ENCODE peak calls at places on chromosomes 3 and 15, in eight cellular contexts. F is fibroblast of lung, Y is gastrocnemius medialis, G is PC-3, Q is prostate gland, D is psoas muscle, K is breast epithelium, T is IMR-90. V is an unnamed sample.

GRCh38 chr15:36271048-36271447 is 308.4 kb upstream of the CDIN1 start:
- DNase-seq in T (no peak), K (no peak), F (no peak), G (no peak), Y (no peak), D (no peak), Q (no peak), V (no peak)

GRCh38 chr15:65069179-65069578 is 1.4 kb upstream of the RASL12 start:
- DNase-seq in T (peak), G (no peak), D (peak), Y (no peak), F (peak), Q (no peak), K (no peak), V (no peak)

GRCh38 chr3:35592589-35593295 is 46.6 kb upstream of the ARPP21 start:
- DNase-seq in T (no peak), G (no peak), Y (no peak), K (no peak), Q (no peak), F (no peak), D (no peak), V (no peak)

GRCh38 chr15:31389576-31389975 is 62.9 kb downstream of the KLF13 start:
- DNase-seq in Q (no peak), K (peak), F (no peak), G (no peak), T (no peak), D (no peak), Y (no peak), V (no peak)

GRCh38 chr3:102114264-102114979 is 265.1 kb downstream of the NFKBIZ start:
- DNase-seq in T (no peak), D (no peak), Y (no peak), Q (no peak), K (no peak), G (no peak), F (no peak), V (no peak)

GRCh38 chr3:170078620-170079281 is 41.0 kb downstream of the GPR160 start:
- DNase-seq in G (peak), T (no peak), Q (no peak), Y (no peak), D (no peak), F (no peak), K (no peak), V (no peak)

GRCh38 chr3:152352559-152352958 is 83.8 kb downstream of the MBNL1 start:
- DNase-seq in K (no peak), Q (no peak), D (no peak), T (no peak), F (no peak), Y (no peak), G (no peak), V (no peak)

GRCh38 chr3:55615694-55616310 is 128.7 kb upstream of the WNT5A start:
- DNase-seq in G (no peak), F (no peak), T (no peak), Y (no peak), D (no peak), K (peak), Q (no peak), V (no peak)

GRCh38 chr3:55160241-55160877 is 232.5 kb upstream of the LRTM1 start:
- DNase-seq in K (no peak), T (peak), D (peak), Q (no peak), G (peak), F (peak), Y (no peak), V (peak)

GRCh38 chr3:106169351-106169750 is 300.5 kb upstream of the CBLB start:
- DNase-seq in T (no peak), F (no peak), Q (no peak), D (no peak), K (no peak), G (peak), Y (no peak), V (no peak)

GRCh38 chr3:37255990-37256308 is 81.6 kb upstream of the LRRFIP2 start:
- DNase-seq in G (no peak), K (no peak), Q (no peak), T (no peak), Y (no peak), F (no peak), D (no peak), V (no peak)

GRCh38 chr15:67110958-67111864 is 45.8 kb downstream of the SMAD3 start:
- DNase-seq in T (peak), F (no peak), D (no peak), K (no peak), Q (no peak), G (no peak), Y (no peak), V (no peak)

GRCh38 chr15:59284768-59285368 is 78.2 kb downstream of the LDHAL6B start:
- DNase-seq in T (no peak), D (no peak), K (no peak), Y (no peak), G (peak), F (no peak), Q (no peak), V (no peak)

GRCh38 chr3:194031867-194032635 is 103.9 kb upstream of the HES1 start:
- DNase-seq in T (no peak), F (no peak), K (no peak), D (no peak), Y (no peak), Q (no peak), G (no peak), V (no peak)

GRCh38 chr15:99956022-99956775 is 223.0 kb upstream of the LYSMD4 start:
- DNase-seq in T (no peak), D (no peak), Y (no peak), F (no peak), Q (peak), K (peak), G (no peak), V (no peak)

GRCh38 chr3:177154733-177155132 is 42.5 kb downstream of the TBL1XR1 start:
- DNase-seq in Y (no peak), F (no peak), D (no peak), G (no peak), Q (no peak), T (no peak), K (no peak), V (no peak)

GRCh38 chr3:24254649-24255048 is 240.0 kb downstream of the THRB start:
- DNase-seq in D (no peak), Q (no peak), Y (no peak), F (peak), G (peak), K (no peak), T (peak), V (no peak)

GRCh38 chr3:141385386-141386079 is 17.2 kb downstream of the ZBTB38 start:
- DNase-seq in K (no peak), Q (no peak), F (peak), D (no peak), T (peak), Y (no peak), G (no peak), V (no peak)

GRCh38 chr3:98398513-98398912 is 8.0 kb downstream of the OR5K3 start:
- DNase-seq in T (no peak), D (no peak), K (no peak), G (no peak), Y (no peak), Q (no peak), F (no peak), V (no peak)

GRCh38 chr15:75725719-75726607 is 13.3 kb upstream of the CSPG4 start:
- DNase-seq in F (no peak), Y (no peak), D (no peak), Q (no peak), T (no peak), G (no peak), K (no peak), V (no peak)

GRCh38 chr15:86375733-86376132 is 296.1 kb downstream of the AGBL1 start:
- DNase-seq in G (no peak), F (no peak), T (no peak), K (no peak), Y (no peak), D (no peak), Q (peak), V (no peak)

GRCh38 chr3:123157209-123157597 is 44.5 kb upstream of the SEC22A start:
- DNase-seq in G (no peak), Q (no peak), F (no peak), Y (no peak), K (no peak), D (no peak), T (no peak), V (no peak)

GRCh38 chr3:188061133-188061532 is 92.8 kb upstream of the LPP start:
- DNase-seq in G (peak), Y (no peak), F (peak), T (peak), Q (peak), K (no peak), D (no peak), V (no peak)

GRCh38 chr15:31358957-31359721 is 32.5 kb downstream of the KLF13 start:
- DNase-seq in F (no peak), Q (no peak), T (no peak), K (no peak), Y (no peak), D (no peak), G (no peak), V (no peak)

GRCh38 chr3:196063049-196063448 is 18.8 kb downstream of the TFRC start:
- DNase-seq in Y (no peak), D (no peak), Q (no peak), G (no peak), T (peak), F (no peak), K (no peak), V (no peak)

GRCh38 chr15:63497642-63498100 is 6.7 kb upstream of the USP3 start:
- DNase-seq in K (no peak), T (no peak), Y (peak), D (no peak), Q (no peak), G (no peak), F (no peak), V (no peak)

GRCh38 chr3:196638922-196639516 is 475 bp upstream of the NRROS start:
- DNase-seq in D (no peak), F (no peak), T (no peak), Q (no peak), G (no peak), K (no peak), Y (no peak), V (no peak)

GRCh38 chr15:76696840-76697239 is 208.3 kb downstream of the SCAPER start:
- DNase-seq in Y (no peak), T (no peak), F (no peak), Q (no peak), D (no peak), G (no peak), K (no peak), V (no peak)

GRCh38 chr3:149621218-149622005 is 36.4 kb downstream of the WWTR1 start:
- DNase-seq in D (no peak), Y (no peak), Q (no peak), G (peak), F (peak), T (peak), K (no peak), V (no peak)

GRCh38 chr3:98655666-98656065 is 62.3 kb upstream of the CPOX start:
- DNase-seq in Y (no peak), G (peak), T (peak), Q (no peak), F (peak), K (no peak), D (no peak), V (no peak)

GRCh38 chr3:143287403-143287802 is 167.8 kb downstream of the CHST2 start:
- DNase-seq in G (peak), F (no peak), K (no peak), D (no peak), T (no peak), Y (no peak), Q (no peak), V (peak)

GRCh38 chr15:77599899-77600298 is 32.8 kb downstream of the LINGO1 start:
- DNase-seq in K (no peak), F (no peak), Q (no peak), G (no peak), Y (no peak), D (no peak), T (peak), V (no peak)

GRCh38 chr15:90530250-90531051 is 728 bp downstream of the CRTC3 start:
- DNase-seq in G (peak), Q (peak), F (peak), K (peak), D (peak), T (peak), Y (peak), V (no peak)

GRCh38 chr3:113231391-113231790 is 20.0 kb downstream of the BOC start:
- DNase-seq in K (no peak), F (no peak), Y (no peak), T (peak), G (peak), D (no peak), Q (no peak), V (no peak)

GRCh38 chr3:124853446-124853845 is 33.7 kb downstream of the ITGB5 start:
- DNase-seq in D (no peak), G (no peak), F (no peak), Y (no peak), K (no peak), Q (no peak), T (no peak), V (no peak)

DNA sequence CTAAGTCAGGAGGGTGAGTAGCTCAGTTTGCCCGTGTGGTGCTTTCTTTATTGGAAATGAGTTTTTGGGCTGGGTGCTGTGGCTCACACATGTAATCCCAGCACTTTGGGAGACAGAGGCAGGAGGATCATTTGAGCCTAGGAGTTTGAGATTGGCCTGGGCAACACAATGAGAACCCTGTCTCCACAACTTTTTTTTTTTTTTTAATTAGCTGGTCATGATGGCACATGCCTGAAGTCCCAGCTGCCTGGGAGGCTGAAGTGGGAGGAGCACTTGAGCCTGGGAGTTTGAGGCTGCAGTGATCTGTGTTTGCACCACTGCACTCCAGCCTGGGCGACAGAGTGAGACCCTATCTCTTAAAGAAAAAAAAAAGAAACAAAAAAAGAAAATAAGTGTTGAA is 174.9 kb downstream of the NSMCE3 start:
- DNase-seq in G (no peak), D (no peak), F (no peak), T (no peak), Y (no peak), K (no peak), Q (no peak), V (no peak)
- TF ChIP-seq CTCF in G (no peak), D (no peak), F (no peak), T (no peak), Y (no peak), K (no peak), Q (no peak), V (no peak)

DNA sequence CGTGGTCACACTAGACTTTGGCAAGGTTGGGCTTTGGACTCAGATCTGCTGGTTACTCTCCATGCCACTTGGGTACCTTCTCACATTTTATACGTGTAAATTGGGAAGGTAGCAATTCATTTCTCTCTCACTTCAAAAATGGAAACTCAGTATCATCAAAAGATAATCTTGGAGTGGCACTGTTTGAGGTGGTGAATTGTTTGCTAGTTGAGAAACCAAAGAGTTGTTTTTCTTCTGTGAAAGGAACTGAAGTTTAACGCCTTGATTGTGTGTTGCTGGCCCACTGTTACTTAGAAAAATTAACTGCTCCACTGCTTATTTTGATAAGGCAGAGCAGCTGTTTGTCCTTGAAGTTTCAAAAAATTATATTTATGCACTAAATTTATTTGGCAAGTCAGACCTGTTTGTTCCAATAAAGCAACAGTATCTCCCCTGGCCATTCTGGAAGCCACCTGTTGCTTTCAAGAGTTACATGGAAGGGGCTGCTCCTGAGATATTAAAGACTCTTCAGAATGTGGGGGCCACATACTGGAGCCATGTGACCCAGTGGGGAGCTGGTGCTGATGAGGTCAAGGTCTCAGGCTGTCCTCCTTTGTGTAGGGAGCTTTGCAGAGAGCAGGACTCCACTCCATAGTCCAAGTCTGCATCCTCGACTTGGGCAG is 16.2 kb downstream of the PLCL2 start:
- DNase-seq in F (no peak), K (no peak), T (no peak), Y (no peak), G (no peak), D (no peak), Q (no peak), V (no peak)
- H3K4me3 ChIP-seq in F (no peak), K (no peak), T (no peak), Y (no peak), G (no peak), D (no peak), Q (no peak), V (no peak)

GRCh38 chr15:29090617-29091466 is 178.8 kb downstream of the NSMCE3 start:
- DNase-seq in D (no peak), G (peak), T (peak), K (no peak), Y (no peak), F (peak), Q (no peak), V (no peak)
- TF ChIP-seq CTCF in D (peak), G (peak), T (peak), K (no peak), Y (peak), F (peak), Q (peak), V (peak)

DNA sequence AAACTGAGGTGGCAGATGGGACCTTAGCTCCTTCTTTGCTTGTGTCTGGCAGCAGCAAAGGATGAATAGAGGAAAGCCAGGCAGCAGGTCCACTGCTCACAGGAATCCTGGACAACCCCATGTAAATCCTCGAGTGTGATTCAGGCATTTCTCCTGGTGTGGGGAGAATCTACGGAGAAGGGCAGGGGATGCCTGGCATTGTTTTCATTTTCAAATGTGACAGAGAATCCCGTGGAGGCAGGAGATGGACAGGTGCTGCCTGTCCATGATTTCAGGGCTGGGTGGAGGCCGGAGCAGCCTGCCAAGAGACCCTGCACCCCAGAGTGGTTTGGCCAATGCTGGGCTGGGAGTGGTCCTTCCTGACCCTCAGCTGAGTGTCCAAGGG is 1.7 kb downstream of the HRH1 start:
- DNase-seq in D (no peak), T (no peak), F (no peak), G (no peak), Y (no peak), Q (no peak), K (no peak), V (no peak)
- H3K4me3 ChIP-seq in D (peak), T (peak), F (peak), G (no peak), Y (no peak), Q (no peak), K (peak), V (peak)

GRCh38 chr3:61608072-61608471 is 46.7 kb downstream of the PTPRG start:
- DNase-seq in G (no peak), T (no peak), Y (no peak), Q (no peak), D (no peak), F (no peak), K (no peak), V (no peak)

GRCh38 chr3:61606196-61606595 is 44.8 kb downstream of the PTPRG start:
- DNase-seq in Y (no peak), K (no peak), G (no peak), T (no peak), D (no peak), Q (no peak), F (no peak), V (no peak)

GRCh38 chr3:61608711-61609110 is 47.3 kb downstream of the PTPRG start:
- DNase-seq in Q (no peak), D (no peak), K (no peak), F (no peak), T (no peak), G (no peak), Y (no peak), V (no peak)

GRCh38 chr3:61602466-61602865 is 41.1 kb downstream of the PTPRG start:
- DNase-seq in Y (no peak), G (no peak), T (no peak), D (no peak), K (no peak), Q (no peak), F (no peak), V (no peak)

DNA sequence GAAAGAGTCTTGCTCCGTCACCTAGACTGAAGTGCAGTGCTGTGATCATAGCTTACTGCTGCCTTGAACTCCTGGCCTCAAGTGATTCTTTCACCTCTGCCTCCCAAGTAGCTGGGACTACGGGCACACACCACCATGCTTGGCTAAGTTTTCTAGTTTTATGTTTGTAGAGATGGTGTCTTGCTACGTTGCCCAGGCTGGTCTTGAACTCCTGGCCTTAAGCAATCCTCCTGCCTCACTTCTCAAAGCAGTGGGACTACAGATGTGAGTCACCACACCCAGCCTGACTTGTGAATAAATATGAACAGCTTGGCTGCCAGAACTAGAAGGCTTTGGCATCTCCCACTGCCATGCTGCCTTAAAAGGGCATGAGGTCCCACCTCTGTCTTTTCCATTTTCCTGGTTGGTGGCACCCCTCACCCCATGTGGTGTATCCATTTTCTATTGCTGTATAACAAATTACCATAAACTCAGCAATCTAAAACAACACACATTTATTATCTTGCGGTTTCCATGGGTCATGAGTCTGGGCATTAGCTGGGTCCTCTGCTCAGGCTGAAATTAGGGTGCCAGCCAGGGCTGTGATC is 44.3 kb downstream of the PTPRG start:
- DNase-seq in Y (no peak), F (peak), G (no peak), Q (no peak), K (no peak), D (no peak), T (no peak), V (no peak)
- TF ChIP-seq CTCF in Y (no peak), F (no peak), G (no peak), Q (no peak), K (no peak), D (no peak), T (no peak), V (no peak)

GRCh38 chr3:156558389-156558788 is 3.5 kb upstream of the SSR3 start:
- DNase-seq in F (no peak), Y (no peak), T (no peak), D (no peak), K (no peak), G (no peak), Q (no peak), V (no peak)

GRCh38 chr3:156563900-156564682 is 9.2 kb upstream of the SSR3 start:
- DNase-seq in F (no peak), G (no peak), Q (no peak), D (no peak), K (no peak), Y (no peak), T (no peak), V (no peak)

DNA sequence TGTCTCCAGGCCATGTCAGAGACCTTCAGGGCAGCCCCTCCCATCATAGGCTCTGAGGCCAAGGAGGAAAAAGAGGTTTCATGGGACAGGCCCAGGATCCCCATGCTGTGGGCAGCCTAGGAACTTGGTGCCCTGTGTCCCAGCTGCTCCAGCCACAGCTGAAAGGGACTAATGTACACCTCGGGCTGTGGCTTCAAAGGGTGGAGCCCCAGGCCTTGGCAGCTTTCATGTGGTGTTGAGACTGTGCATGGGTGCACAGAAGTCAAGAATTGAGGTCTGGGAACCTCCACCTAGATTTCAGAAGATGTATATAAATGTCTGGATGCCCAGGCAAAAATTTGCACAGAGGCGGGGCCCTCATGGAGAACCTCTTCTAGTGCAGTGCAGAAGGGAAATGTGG is 6.6 kb upstream of the SSR3 start:
- DNase-seq in T (no peak), Y (no peak), G (no peak), F (no peak), Q (no peak), D (no peak), K (no peak), V (no peak)
- H3K4me3 ChIP-seq in T (no peak), Y (no peak), G (no peak), F (no peak), Q (no peak), D (no peak), K (no peak), V (no peak)